ENCODE peak calls at places on chromosomes 16 and 17, in seven cellular contexts. One of them, this sample, is unnamed.

GRCh38 chr17:4588391-4588790 is 4.1 kb downstream of the SMTNL2 start:
- DNase-seq in NCI-H524: no peak
- DNase-seq in A549: no peak
- DNase-seq in mammary epithelial cell: no peak
- DNase-seq in cardiac muscle cell: no peak
- DNase-seq in NCI-H510A treated with DMSO at 0.1 percent for 48 hours: no peak
- DNase-seq in NCI-H1694 treated with DMSO at 0.1 percent for 48 hours: no peak
- DNase-seq in this sample: no peak

GRCh38 chr16:20383106-20384029 is 21.2 kb downstream of the PDILT start:
- DNase-seq in A549: peak
- DNase-seq in NCI-H1694 treated with DMSO at 0.1 percent for 48 hours: peak
- DNase-seq in NCI-H524: peak
- DNase-seq in mammary epithelial cell: peak
- DNase-seq in NCI-H510A treated with DMSO at 0.1 percent for 48 hours: peak
- DNase-seq in cardiac muscle cell: peak
- DNase-seq in this sample: peak

GRCh38 chr16:79950932-79951719 is 350.6 kb upstream of the MAF start:
- DNase-seq in mammary epithelial cell: no peak
- DNase-seq in NCI-H510A treated with DMSO at 0.1 percent for 48 hours: no peak
- DNase-seq in NCI-H1694 treated with DMSO at 0.1 percent for 48 hours: no peak
- DNase-seq in cardiac muscle cell: no peak
- DNase-seq in A549: no peak
- DNase-seq in NCI-H524: no peak
- DNase-seq in this sample: no peak

GRCh38 chr16:4172070-4172469 is 55.8 kb upstream of the ADCY9 start:
- DNase-seq in cardiac muscle cell: no peak
- DNase-seq in NCI-H510A treated with DMSO at 0.1 percent for 48 hours: no peak
- DNase-seq in NCI-H1694 treated with DMSO at 0.1 percent for 48 hours: no peak
- DNase-seq in A549: no peak
- DNase-seq in NCI-H524: no peak
- DNase-seq in mammary epithelial cell: peak
- DNase-seq in this sample: no peak

GRCh38 chr16:85266857-85267256 is 154.6 kb upstream of the CIBAR2 start:
- DNase-seq in NCI-H510A treated with DMSO at 0.1 percent for 48 hours: no peak
- DNase-seq in A549: no peak
- DNase-seq in cardiac muscle cell: no peak
- DNase-seq in NCI-H1694 treated with DMSO at 0.1 percent for 48 hours: no peak
- DNase-seq in mammary epithelial cell: no peak
- DNase-seq in NCI-H524: peak
- DNase-seq in this sample: no peak

GRCh38 chr16:66858740-66859396 is 14.7 kb downstream of the CA7 start:
- DNase-seq in NCI-H524: no peak
- DNase-seq in NCI-H1694 treated with DMSO at 0.1 percent for 48 hours: no peak
- DNase-seq in A549: no peak
- DNase-seq in cardiac muscle cell: peak
- DNase-seq in mammary epithelial cell: peak
- DNase-seq in NCI-H510A treated with DMSO at 0.1 percent for 48 hours: no peak
- DNase-seq in this sample: no peak

GRCh38 chr17:76734080-76734840 is 2.9 kb downstream of the SRSF2 start:
- DNase-seq in NCI-H524: no peak
- DNase-seq in A549: peak
- DNase-seq in cardiac muscle cell: peak
- DNase-seq in NCI-H1694 treated with DMSO at 0.1 percent for 48 hours: no peak
- DNase-seq in mammary epithelial cell: no peak
- DNase-seq in NCI-H510A treated with DMSO at 0.1 percent for 48 hours: no peak
- DNase-seq in this sample: peak

GRCh38 chr16:68640972-68641371 is 4.1 kb upstream of the CDH3 start:
- DNase-seq in A549: peak
- DNase-seq in NCI-H1694 treated with DMSO at 0.1 percent for 48 hours: no peak
- DNase-seq in NCI-H524: no peak
- DNase-seq in mammary epithelial cell: peak
- DNase-seq in NCI-H510A treated with DMSO at 0.1 percent for 48 hours: no peak
- DNase-seq in cardiac muscle cell: peak
- DNase-seq in this sample: no peak

GRCh38 chr17:56694825-56695224 is 101.3 kb downstream of the NOG start:
- DNase-seq in A549: no peak
- DNase-seq in cardiac muscle cell: no peak
- DNase-seq in NCI-H510A treated with DMSO at 0.1 percent for 48 hours: no peak
- DNase-seq in mammary epithelial cell: no peak
- DNase-seq in NCI-H524: no peak
- DNase-seq in NCI-H1694 treated with DMSO at 0.1 percent for 48 hours: no peak
- DNase-seq in this sample: no peak

GRCh38 chr17:17737938-17738894 is 57.0 kb downstream of the RAI1 start:
- DNase-seq in NCI-H510A treated with DMSO at 0.1 percent for 48 hours: no peak
- DNase-seq in A549: peak
- DNase-seq in cardiac muscle cell: peak
- DNase-seq in NCI-H524: no peak
- DNase-seq in mammary epithelial cell: peak
- DNase-seq in NCI-H1694 treated with DMSO at 0.1 percent for 48 hours: no peak
- DNase-seq in this sample: no peak

GRCh38 chr17:83201206-83202001 is 122.0 kb downstream of the METRNL start:
- DNase-seq in NCI-H524: no peak
- DNase-seq in NCI-H1694 treated with DMSO at 0.1 percent for 48 hours: no peak
- DNase-seq in mammary epithelial cell: no peak
- DNase-seq in cardiac muscle cell: no peak
- DNase-seq in A549: no peak
- DNase-seq in NCI-H510A treated with DMSO at 0.1 percent for 48 hours: no peak
- DNase-seq in this sample: no peak